ENCODE peak calls at places on chromosomes 4 and X, in eight cellular contexts. One of them, this sample, is unnamed.

GRCh38 chrX:40866878-40867277 is 131.5 kb upstream of the MED14 start:
- DNase-seq in non-pigmented ciliary epithelial cell: no peak
- DNase-seq in NCI-H1092 treated with DMSO at 0.1 percent for 48 hours: no peak
- DNase-seq in RPMI8226: no peak
- DNase-seq in central memory CD4-positive, alpha-beta T cell: no peak
- DNase-seq in WTC11: no peak
- DNase-seq in NCI-H2171 treated with DMSO at 0.1 percent for 48 hours: no peak
- DNase-seq in activated naive CD4-positive, alpha-beta T cell treated with Interleukin-2 at 50 U/mL for 16 hours: no peak
- DNase-seq in this sample: peak

GRCh38 chrX:54710920-54711319 is 87.1 kb downstream of the ITIH6 start:
- DNase-seq in central memory CD4-positive, alpha-beta T cell: no peak
- DNase-seq in NCI-H2171 treated with DMSO at 0.1 percent for 48 hours: no peak
- DNase-seq in RPMI8226: no peak
- DNase-seq in non-pigmented ciliary epithelial cell: no peak
- DNase-seq in activated naive CD4-positive, alpha-beta T cell treated with Interleukin-2 at 50 U/mL for 16 hours: no peak
- DNase-seq in NCI-H1092 treated with DMSO at 0.1 percent for 48 hours: no peak
- DNase-seq in WTC11: no peak
- DNase-seq in this sample: no peak

GRCh38 chr4:73777612-73778011 is 37.2 kb downstream of the CXCL8 start:
- DNase-seq in activated naive CD4-positive, alpha-beta T cell treated with Interleukin-2 at 50 U/mL for 16 hours: no peak
- DNase-seq in central memory CD4-positive, alpha-beta T cell: no peak
- DNase-seq in non-pigmented ciliary epithelial cell: no peak
- DNase-seq in NCI-H2171 treated with DMSO at 0.1 percent for 48 hours: no peak
- DNase-seq in NCI-H1092 treated with DMSO at 0.1 percent for 48 hours: no peak
- DNase-seq in RPMI8226: no peak
- DNase-seq in WTC11: no peak
- DNase-seq in this sample: peak

GRCh38 chr4:183721207-183722081 is 62.4 kb downstream of the TRAPPC11 start:
- DNase-seq in activated naive CD4-positive, alpha-beta T cell treated with Interleukin-2 at 50 U/mL for 16 hours: peak
- DNase-seq in NCI-H1092 treated with DMSO at 0.1 percent for 48 hours: no peak
- DNase-seq in central memory CD4-positive, alpha-beta T cell: peak
- DNase-seq in non-pigmented ciliary epithelial cell: no peak
- DNase-seq in NCI-H2171 treated with DMSO at 0.1 percent for 48 hours: no peak
- DNase-seq in RPMI8226: no peak
- DNase-seq in WTC11: peak
- DNase-seq in this sample: peak

GRCh38 chr4:92121099-92121498 is 182.7 kb upstream of the GRID2 start:
- DNase-seq in NCI-H2171 treated with DMSO at 0.1 percent for 48 hours: peak
- DNase-seq in central memory CD4-positive, alpha-beta T cell: no peak
- DNase-seq in RPMI8226: peak
- DNase-seq in WTC11: no peak
- DNase-seq in activated naive CD4-positive, alpha-beta T cell treated with Interleukin-2 at 50 U/mL for 16 hours: no peak
- DNase-seq in NCI-H1092 treated with DMSO at 0.1 percent for 48 hours: no peak
- DNase-seq in non-pigmented ciliary epithelial cell: no peak
- DNase-seq in this sample: peak

GRCh38 chrX:69036674-69037573 is 128.3 kb downstream of the PJA1 start:
- DNase-seq in activated naive CD4-positive, alpha-beta T cell treated with Interleukin-2 at 50 U/mL for 16 hours: no peak
- DNase-seq in NCI-H1092 treated with DMSO at 0.1 percent for 48 hours: no peak
- DNase-seq in NCI-H2171 treated with DMSO at 0.1 percent for 48 hours: peak
- DNase-seq in central memory CD4-positive, alpha-beta T cell: no peak
- DNase-seq in WTC11: no peak
- DNase-seq in non-pigmented ciliary epithelial cell: no peak
- DNase-seq in RPMI8226: no peak
- DNase-seq in this sample: no peak

GRCh38 chr4:177964693-177965168 is 522.5 kb upstream of the AGA start:
- DNase-seq in non-pigmented ciliary epithelial cell: no peak
- DNase-seq in WTC11: no peak
- DNase-seq in NCI-H1092 treated with DMSO at 0.1 percent for 48 hours: no peak
- DNase-seq in activated naive CD4-positive, alpha-beta T cell treated with Interleukin-2 at 50 U/mL for 16 hours: no peak
- DNase-seq in NCI-H2171 treated with DMSO at 0.1 percent for 48 hours: no peak
- DNase-seq in central memory CD4-positive, alpha-beta T cell: no peak
- DNase-seq in RPMI8226: no peak
- DNase-seq in this sample: no peak

GRCh38 chr4:40227284-40227683 is 30.5 kb downstream of the RHOH start:
- DNase-seq in central memory CD4-positive, alpha-beta T cell: no peak
- DNase-seq in non-pigmented ciliary epithelial cell: no peak
- DNase-seq in WTC11: no peak
- DNase-seq in RPMI8226: peak
- DNase-seq in activated naive CD4-positive, alpha-beta T cell treated with Interleukin-2 at 50 U/mL for 16 hours: peak
- DNase-seq in NCI-H1092 treated with DMSO at 0.1 percent for 48 hours: no peak
- DNase-seq in NCI-H2171 treated with DMSO at 0.1 percent for 48 hours: no peak
- DNase-seq in this sample: no peak

GRCh38 chr4:13866881-13867280 is 239.4 kb upstream of the BOD1L1 start:
- DNase-seq in NCI-H1092 treated with DMSO at 0.1 percent for 48 hours: no peak
- DNase-seq in WTC11: no peak
- DNase-seq in non-pigmented ciliary epithelial cell: no peak
- DNase-seq in NCI-H2171 treated with DMSO at 0.1 percent for 48 hours: no peak
- DNase-seq in central memory CD4-positive, alpha-beta T cell: no peak
- DNase-seq in RPMI8226: no peak
- DNase-seq in activated naive CD4-positive, alpha-beta T cell treated with Interleukin-2 at 50 U/mL for 16 hours: no peak
- DNase-seq in this sample: no peak

GRCh38 chrX:148588649-148589310 is 88.4 kb downstream of the AFF2 start:
- DNase-seq in NCI-H1092 treated with DMSO at 0.1 percent for 48 hours: no peak
- DNase-seq in non-pigmented ciliary epithelial cell: no peak
- DNase-seq in activated naive CD4-positive, alpha-beta T cell treated with Interleukin-2 at 50 U/mL for 16 hours: no peak
- DNase-seq in NCI-H2171 treated with DMSO at 0.1 percent for 48 hours: no peak
- DNase-seq in central memory CD4-positive, alpha-beta T cell: no peak
- DNase-seq in WTC11: no peak
- DNase-seq in RPMI8226: no peak
- DNase-seq in this sample: no peak

GRCh38 chr4:114077610-114078009 is 98.2 kb upstream of the ARSJ start:
- DNase-seq in WTC11: no peak
- DNase-seq in activated naive CD4-positive, alpha-beta T cell treated with Interleukin-2 at 50 U/mL for 16 hours: no peak
- DNase-seq in NCI-H1092 treated with DMSO at 0.1 percent for 48 hours: no peak
- DNase-seq in central memory CD4-positive, alpha-beta T cell: no peak
- DNase-seq in RPMI8226: no peak
- DNase-seq in non-pigmented ciliary epithelial cell: peak
- DNase-seq in NCI-H2171 treated with DMSO at 0.1 percent for 48 hours: no peak
- DNase-seq in this sample: peak

This sample was measured in fibroblast of gingiva.